ENCODE peak calls at places on chromosomes 16 and 17, in six cellular contexts. Q is naive thymus-derived CD8-positive, alpha-beta T cell; X is nucleus accumbens; E is progenitor cell of endocrine pancreas; D is NCI-H2171 treated with DMSO at 0.1 percent for 48 hours; U is stimulated activated CD8-positive, alpha-beta memory T cell treated with anti-CD3 and anti-CD28 coated beads, Interleukin-2, amount 100 ng/mL, for 1 hour. C is an unnamed sample.
A peak's percentile ranks its signal among the peaks of the same experiment; 100 is the strongest.

GRCh38 chr17:8148560-8148959 is 3.6 kb downstream of the PER1 start:
- DNase-seq in Q (peak; percentile 9), X (no peak), E (no peak), D (no peak), U (no peak), C (no peak)

GRCh38 chr17:51926448-51926847 is 232.1 kb downstream of the CA10 start:
- DNase-seq in Q (no peak), X (no peak), E (no peak), D (no peak), U (no peak), C (no peak)

GRCh38 chr16:73013974-73014373 is 34.0 kb downstream of the ZFHX3 start:
- DNase-seq in Q (no peak), X (no peak), E (no peak), D (no peak), U (no peak), C (no peak)

GRCh38 chr17:81200695-81201580 is 21.8 kb downstream of the CEP131 start:
- DNase-seq in Q (no peak), X (peak; percentile 41), E (no peak), D (peak; percentile 35), U (no peak), C (peak; percentile 66)

GRCh38 chr17:50204431-50204830 is 3.0 kb upstream of the COL1A1 start:
- DNase-seq in Q (no peak), X (no peak), E (no peak), D (no peak), U (no peak), C (no peak)

GRCh38 chr17:82943339-82943738 is 103.5 kb upstream of the ZNF750 start:
- DNase-seq in Q (no peak), X (no peak), E (no peak), D (no peak), U (no peak), C (no peak)

GRCh38 chr17:75773808-75774470 is 8.9 kb upstream of the GALK1 start:
- DNase-seq in Q (no peak), X (no peak), E (no peak), D (no peak), U (no peak), C (no peak)

GRCh38 chr17:53571342-53571741 is 251.4 kb upstream of the KIF2B start:
- DNase-seq in Q (no peak), X (no peak), E (no peak), D (no peak), U (no peak), C (no peak)

GRCh38 chr16:50743575-50744225 is 1.8 kb downstream of the CYLD start:
- DNase-seq in Q (no peak), X (no peak), E (no peak), D (no peak), U (no peak), C (no peak)

GRCh38 chr16:58518083-58518979 is 3.0 kb downstream of the SETD6 start:
- DNase-seq in Q (no peak), X (no peak), E (no peak), D (no peak), U (no peak), C (no peak)

GRCh38 chr17:63434951-63435571 is 11.0 kb downstream of the CYB561 start:
- DNase-seq in Q (peak; percentile 67), X (no peak), E (no peak), D (no peak), U (no peak), C (peak; percentile 91)

GRCh38 chr16:89749637-89750036 is 28.3 kb downstream of the ZNF276 start:
- DNase-seq in Q (no peak), X (no peak), E (no peak), D (no peak), U (no peak), C (no peak)

GRCh38 chr16:71537643-71538042 is 11.4 kb downstream of the CHST4 start:
- DNase-seq in Q (peak; percentile 14), X (no peak), E (peak; percentile 32), D (peak; percentile 64), U (no peak), C (peak; percentile 29)

GRCh38 chr17:1143573-1143972 is 36.2 kb downstream of the ABR start:
- DNase-seq in Q (no peak), X (no peak), E (no peak), D (peak; percentile 70), U (no peak), C (no peak)

GRCh38 chr17:80375186-80375585 is 39.8 kb upstream of the ENDOV start:
- DNase-seq in Q (no peak), X (no peak), E (no peak), D (no peak), U (no peak), C (no peak)

GRCh38 chr17:63365366-63366237 is 80.5 kb downstream of the CYB561 start:
- DNase-seq in Q (no peak), X (no peak), E (no peak), D (no peak), U (no peak), C (no peak)

GRCh38 chr17:82267575-82268379 is 5.7 kb downstream of the CSNK1D start:
- DNase-seq in Q (no peak), X (peak; percentile 85), E (no peak), D (no peak), U (peak; percentile 11), C (peak; percentile 71)

GRCh38 chr16:30018731-30019158 is 4.3 kb upstream of the C16orf92 start:
- DNase-seq in Q (no peak), X (no peak), E (no peak), D (no peak), U (no peak), C (no peak)

GRCh38 chr17:81898029-81898866 is 3.8 kb upstream of the NPB start:
- DNase-seq in Q (no peak), X (no peak), E (no peak), D (no peak), U (no peak), C (no peak)

GRCh38 chr17:40561294-40561870 is 3.9 kb downstream of the CCR7 start:
- DNase-seq in Q (no peak), X (no peak), E (no peak), D (no peak), U (no peak), C (no peak)

GRCh38 chr16:84443166-84443802 is 61.2 kb downstream of the MEAK7 start:
- DNase-seq in Q (no peak), X (no peak), E (no peak), D (no peak), U (no peak), C (no peak)

GRCh38 chr16:85051067-85051709 is 23.6 kb downstream of the KIAA0513 start:
- DNase-seq in Q (no peak), X (no peak), E (no peak), D (no peak), U (no peak), C (no peak)

GRCh38 chr16:55871411-55872038 is 3.6 kb downstream of the CES5A start:
- DNase-seq in Q (no peak), X (no peak), E (no peak), D (no peak), U (no peak), C (no peak)

GRCh38 chr16:11794991-11795886 is 1.8 kb downstream of the ZC3H7A start:
- DNase-seq in Q (no peak), X (no peak), E (no peak), D (no peak), U (no peak), C (no peak)

GRCh38 chr16:59697236-59697635 is 963.1 kb upstream of the GOT2 start:
- DNase-seq in Q (no peak), X (no peak), E (no peak), D (no peak), U (no peak), C (no peak)

GRCh38 chr17:50289268-50289667 is 15.0 kb downstream of the TMEM92 start:
- DNase-seq in Q (no peak), X (no peak), E (no peak), D (no peak), U (no peak), C (no peak)

GRCh38 chr17:27809555-27809954 is 9.2 kb upstream of the NOS2 start:
- DNase-seq in Q (no peak), X (no peak), E (no peak), D (no peak), U (no peak), C (no peak)

GRCh38 chr17:59763861-59764260 is 56.4 kb downstream of the VMP1 start:
- DNase-seq in Q (no peak), X (no peak), E (no peak), D (peak; percentile 32), U (no peak), C (no peak)

GRCh38 chr17:67157732-67158639 is 87.0 kb downstream of the HELZ start:
- DNase-seq in Q (no peak), X (no peak), E (no peak), D (peak; percentile 70), U (no peak), C (no peak)

GRCh38 chr17:38730526-38731379 is 612 bp downstream of the CISD3 start:
- DNase-seq in Q (no peak), X (no peak), E (no peak), D (peak; percentile 55), U (no peak), C (no peak)

C was measured in prostate gland.